ENCODE peak calls at places on chromosomes 4 and X, in four cellular contexts. E is thoracic aorta, K is aorta, R is PC-3. I is an unnamed sample. For H3K4me1, the result is how much of the 10 kb centered on the place peaks cover.

GRCh38 chrX:37320541-37321203 is 28.5 kb upstream of the PRRG1 start:
- DNase-seq in K (no peak), E (no peak), R (no peak), I (no peak)

GRCh38 chrX:154712781-154713391 is 38.0 kb downstream of the GAB3 start:
- DNase-seq in R (peak), E (no peak), K (no peak), I (no peak)

GRCh38 chr4:142645478-142646108 is 200.5 kb downstream of the INPP4B start:
- DNase-seq in R (no peak), K (no peak), E (no peak), I (no peak)

GRCh38 chr4:74932832-74933561 is at the start of gene PARM1:
- DNase-seq in K (peak), E (peak), R (peak), I (peak)

GRCh38 chrX:130887392-130887791 is 15.6 kb downstream of the ENOX2 start:
- DNase-seq in E (no peak), R (no peak), K (no peak), I (no peak)

GRCh38 chr4:128660361-128660964 is 149.0 kb upstream of the JADE1 start:
- DNase-seq in K (no peak), R (no peak), E (no peak), I (no peak)

GRCh38 chrX:149469406-149469805 is 35.7 kb downstream of the IDS start:
- DNase-seq in K (no peak), R (no peak), E (no peak), I (no peak)

GRCh38 chr4:142497606-142498005 is 348.5 kb downstream of the INPP4B start:
- DNase-seq in E (no peak), K (no peak), R (no peak), I (no peak)

GRCh38 chrX:125205918-125206665 is 113.6 kb upstream of the TEX13C start:
- DNase-seq in R (peak), K (no peak), E (no peak), I (no peak)

GRCh38 chr4:158995040-158995439 is 107.8 kb upstream of the RAPGEF2 start:
- DNase-seq in R (no peak), K (no peak), E (no peak), I (no peak)

GRCh38 chr4:3523146-3523627 is 9.0 kb downstream of the LRPAP1 start:
- DNase-seq in E (no peak), R (no peak), K (peak), I (peak)

GRCh38 chr4:173943547-173943946 is 339.9 kb downstream of the FBXO8 start:
- DNase-seq in R (no peak), K (no peak), E (no peak), I (no peak)

GRCh38 chr4:47717173-47717572 is 120.7 kb downstream of the CORIN start:
- DNase-seq in R (no peak), K (no peak), E (no peak), I (no peak)

GRCh38 chr4:142845293-142846070 is 619 bp downstream of the INPP4B start:
- DNase-seq in R (peak), K (peak), E (no peak), I (peak)

GRCh38 chrX:11190745-11191510 is 79.8 kb downstream of the HCCS start:
- DNase-seq in E (no peak), K (no peak), R (peak), I (no peak)

GRCh38 chr4:94758700-94759399 is 1.1 kb downstream of the BMPR1B start:
- DNase-seq in E (no peak), K (no peak), R (peak), I (no peak)

DNA sequence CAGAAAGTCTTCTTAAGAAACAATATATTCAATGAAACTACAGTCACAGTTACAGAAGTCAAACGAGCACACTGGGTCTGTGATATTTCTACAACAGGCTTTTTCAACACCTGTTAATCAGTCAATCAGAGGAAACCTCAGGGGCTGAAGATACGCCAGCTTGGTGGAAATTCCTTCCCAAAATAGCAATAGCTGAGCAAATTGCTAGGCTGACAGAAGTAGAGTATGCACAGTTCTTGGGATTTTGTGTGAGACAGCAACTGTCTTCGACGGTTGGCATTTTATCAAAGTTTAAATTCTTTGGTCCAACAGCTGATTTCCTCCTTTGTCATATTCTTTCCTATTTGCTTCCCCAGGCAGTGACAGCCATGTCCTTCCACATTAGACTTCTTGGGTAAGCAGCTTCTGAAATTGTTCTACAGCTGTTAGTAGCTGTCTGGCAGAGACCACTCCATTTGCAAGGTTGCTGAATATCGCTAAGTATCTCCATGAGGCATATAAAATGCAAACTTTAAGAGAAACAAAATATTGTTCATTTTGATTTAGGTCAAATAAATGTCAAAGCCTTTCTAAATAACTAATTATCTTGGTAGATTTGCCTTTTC is 8.0 kb upstream of the PALLD start:
- DNase-seq in K (no peak), R (no peak), E (no peak), I (no peak)
- H3K27ac ChIP-seq in K (no peak), R (no peak), E (no peak), I (no peak)

GRCh38 chr4:80178964-80179363 is 18.3 kb upstream of the PRDM8 start:
- DNase-seq in R (no peak), E (no peak), K (no peak), I (no peak)
- H3K4me1 ChIP-seq in R (under half), E (under half), K (under half), I (under half)

GRCh38 chrX:145213504-145213903 is 33.8 kb upstream of the SPANXN1 start:
- DNase-seq in E (no peak), R (peak), K (no peak), I (no peak)
- H3K27ac ChIP-seq in E (no peak), R (no peak), K (no peak), I (no peak)

DNA sequence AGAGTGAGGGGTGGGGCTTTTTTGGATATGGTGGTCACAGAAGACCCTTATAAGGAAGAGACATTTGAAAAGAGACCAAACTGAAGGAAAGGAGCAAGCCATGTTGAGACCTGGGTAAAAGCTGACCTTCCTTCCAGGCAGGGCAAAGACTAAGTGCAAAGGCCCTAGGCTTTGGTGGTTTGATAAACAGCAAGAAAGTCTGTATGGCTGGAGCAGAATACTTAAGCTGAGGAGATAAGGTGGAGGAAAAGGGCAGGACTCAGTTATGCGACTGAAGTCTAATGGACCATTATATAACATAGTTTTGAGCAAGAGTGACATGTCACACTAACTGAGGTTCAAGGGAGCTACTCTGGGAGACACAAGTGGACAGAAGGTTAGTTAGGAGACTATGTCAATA is 20.0 kb downstream of the SH3RF1 start:
- DNase-seq in R (no peak), E (no peak), K (no peak), I (no peak)
- H3K4me1 ChIP-seq in R (half or more), E (under half), K (under half), I (under half)

DNA sequence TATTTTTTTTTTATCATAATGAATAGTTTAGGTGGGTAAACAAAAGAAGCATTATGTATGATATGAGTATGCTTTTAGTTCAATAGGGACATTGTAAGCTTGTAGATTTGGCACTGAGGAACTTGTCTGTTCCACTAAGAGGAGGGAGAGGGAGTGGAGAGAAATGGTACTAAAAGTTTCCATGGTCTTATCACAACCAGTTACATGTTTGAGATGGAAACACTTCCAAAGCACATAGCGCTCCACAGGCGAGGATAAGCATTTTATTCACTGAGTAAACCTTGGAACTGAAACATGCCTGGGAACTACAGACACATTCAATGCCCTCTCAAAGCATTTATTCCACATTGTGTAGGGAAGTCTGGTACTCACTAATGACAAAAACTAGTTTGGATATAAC is 15.5 kb downstream of the MYOZ2 start:
- DNase-seq in E (no peak), R (no peak), K (no peak), I (no peak)
- H3K27ac ChIP-seq in E (peak), R (no peak), K (peak), I (no peak)

DNA sequence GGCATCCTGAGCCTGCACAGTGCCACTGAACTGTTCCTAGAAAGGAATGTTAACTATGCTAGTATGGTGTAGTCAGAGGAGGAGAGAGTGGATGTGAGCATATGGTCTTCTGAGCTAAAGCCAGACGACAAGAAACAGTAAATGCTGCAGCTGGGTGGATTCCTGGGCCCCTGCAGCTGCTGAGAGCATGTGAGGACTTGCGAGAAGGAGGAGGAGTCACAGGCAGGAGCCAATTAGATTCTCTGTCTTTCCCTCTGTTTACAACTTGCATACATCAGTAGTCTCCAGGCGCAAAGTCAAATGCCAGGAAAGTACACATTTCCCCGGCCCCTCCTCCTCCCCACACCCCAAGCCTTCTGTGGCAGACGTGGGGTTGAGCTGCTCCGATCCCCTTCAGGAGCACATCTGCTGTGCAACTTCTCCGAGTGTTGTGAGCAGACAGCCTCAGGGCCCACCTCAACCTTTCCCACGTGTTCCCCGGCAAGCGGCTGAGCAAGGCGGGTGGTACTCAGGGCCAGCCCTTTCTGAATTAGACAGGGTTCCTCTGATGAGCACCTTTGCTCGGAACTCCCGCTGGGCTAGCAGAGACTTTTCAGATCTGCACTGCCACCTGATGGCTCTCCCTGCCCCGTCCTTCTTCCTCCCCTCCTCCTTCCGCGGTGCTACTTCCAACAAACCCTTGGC is 108.7 kb upstream of the ATP6AP2 start:
- DNase-seq in K (peak), R (peak), E (no peak), I (no peak)
- H3K4me1 ChIP-seq in K (under half), R (under half), E (under half), I (under half)

DNA sequence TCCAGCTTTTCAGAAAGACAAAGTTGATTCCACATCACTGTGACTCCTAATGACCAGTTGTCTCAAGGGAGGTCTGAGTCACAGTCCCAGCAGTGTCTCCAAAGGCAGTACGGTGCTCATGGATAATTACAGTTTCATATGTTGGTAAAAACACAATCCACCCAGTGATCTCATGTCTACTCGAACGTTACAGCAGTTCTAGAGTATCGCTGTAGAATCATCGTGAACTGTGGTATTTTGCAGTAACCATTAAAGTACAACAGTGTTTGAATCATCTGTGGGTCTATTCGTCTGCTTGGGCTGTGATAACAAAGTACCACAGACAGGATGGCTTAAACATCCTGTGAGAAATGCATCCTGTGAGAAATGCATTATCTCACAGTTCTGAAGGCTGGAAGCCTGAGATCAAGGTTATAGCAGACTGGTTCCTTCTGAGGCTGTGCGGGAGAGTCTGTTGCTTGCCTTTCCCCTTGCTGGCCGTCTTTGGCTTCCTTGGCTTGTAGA is 121.1 kb upstream of the SORBS2 start:
- DNase-seq in R (peak), K (no peak), E (peak), I (no peak)
- H3K27ac ChIP-seq in R (no peak), K (no peak), E (peak), I (no peak)

I was measured in kidney.